ENCODE peak calls at places on chromosomes 7 and 10, in nine cellular contexts. One of them, this sample, is unnamed. For H3K4me1, the result is how much of the 10 kb centered on the place peaks cover.

GRCh38 chr7:151099486-151100211 is 13.4 kb downstream of the AGAP3 start:
- DNase-seq in stomach: no peak
- DNase-seq in esophagus squamous epithelium: no peak
- DNase-seq in adrenal gland: no peak
- DNase-seq in heart left ventricle: no peak
- DNase-seq in upper lobe of left lung: peak
- DNase-seq in tibial nerve: no peak
- DNase-seq in H1: no peak
- DNase-seq in IMR-90: no peak
- DNase-seq in this sample: no peak

GRCh38 chr7:80804581-80804980 is 114.3 kb downstream of the SEMA3C start:
- DNase-seq in stomach: no peak
- DNase-seq in esophagus squamous epithelium: no peak
- DNase-seq in adrenal gland: no peak
- DNase-seq in heart left ventricle: no peak
- DNase-seq in upper lobe of left lung: no peak
- DNase-seq in tibial nerve: no peak
- DNase-seq in H1: no peak
- DNase-seq in IMR-90: peak
- DNase-seq in this sample: no peak

GRCh38 chr7:154767194-154767593 is 235.7 kb downstream of the PAXIP1 start:
- DNase-seq in stomach: no peak
- DNase-seq in esophagus squamous epithelium: no peak
- DNase-seq in adrenal gland: no peak
- DNase-seq in heart left ventricle: no peak
- DNase-seq in upper lobe of left lung: no peak
- DNase-seq in tibial nerve: no peak
- DNase-seq in H1: no peak
- DNase-seq in IMR-90: no peak
- DNase-seq in this sample: peak

GRCh38 chr7:64874562-64875250 is 28.4 kb upstream of the ZNF273 start:
- DNase-seq in stomach: peak
- DNase-seq in esophagus squamous epithelium: no peak
- DNase-seq in adrenal gland: no peak
- DNase-seq in heart left ventricle: no peak
- DNase-seq in upper lobe of left lung: peak
- DNase-seq in tibial nerve: peak
- DNase-seq in H1: no peak
- DNase-seq in IMR-90: no peak
- DNase-seq in this sample: no peak

GRCh38 chr10:112497347-112497950 is 50.4 kb downstream of the VTI1A start:
- DNase-seq in stomach: no peak
- DNase-seq in esophagus squamous epithelium: no peak
- DNase-seq in adrenal gland: no peak
- DNase-seq in heart left ventricle: no peak
- DNase-seq in upper lobe of left lung: no peak
- DNase-seq in tibial nerve: no peak
- DNase-seq in H1: no peak
- DNase-seq in IMR-90: no peak
- DNase-seq in this sample: no peak

GRCh38 chr7:103951311-103951710 is 38.1 kb downstream of the RELN start:
- DNase-seq in stomach: no peak
- DNase-seq in esophagus squamous epithelium: no peak
- DNase-seq in adrenal gland: no peak
- DNase-seq in heart left ventricle: no peak
- DNase-seq in upper lobe of left lung: no peak
- DNase-seq in tibial nerve: no peak
- DNase-seq in H1: no peak
- DNase-seq in IMR-90: no peak
- DNase-seq in this sample: no peak

GRCh38 chr7:129805086-129805719 is 147.6 kb downstream of the UBE2H start:
- DNase-seq in stomach: peak
- DNase-seq in esophagus squamous epithelium: no peak
- DNase-seq in adrenal gland: no peak
- DNase-seq in heart left ventricle: peak
- DNase-seq in upper lobe of left lung: no peak
- DNase-seq in tibial nerve: no peak
- DNase-seq in H1: no peak
- DNase-seq in IMR-90: no peak
- DNase-seq in this sample: peak

GRCh38 chr7:107150375-107151073 is 18.3 kb upstream of the HBP1 start:
- DNase-seq in stomach: peak
- DNase-seq in esophagus squamous epithelium: no peak
- DNase-seq in adrenal gland: peak
- DNase-seq in heart left ventricle: peak
- DNase-seq in upper lobe of left lung: no peak
- DNase-seq in tibial nerve: peak
- DNase-seq in H1: no peak
- DNase-seq in IMR-90: peak
- DNase-seq in this sample: peak

GRCh38 chr7:157471259-157472125 is 134.7 kb downstream of the DNAJB6 start:
- DNase-seq in stomach: peak
- DNase-seq in esophagus squamous epithelium: no peak
- DNase-seq in adrenal gland: no peak
- DNase-seq in heart left ventricle: no peak
- DNase-seq in upper lobe of left lung: no peak
- DNase-seq in tibial nerve: no peak
- DNase-seq in H1: no peak
- DNase-seq in IMR-90: no peak
- DNase-seq in this sample: no peak

GRCh38 chr7:141208539-141208938 is 134.7 kb downstream of the TMEM178B start:
- DNase-seq in stomach: no peak
- DNase-seq in esophagus squamous epithelium: no peak
- DNase-seq in adrenal gland: no peak
- DNase-seq in heart left ventricle: no peak
- DNase-seq in upper lobe of left lung: no peak
- DNase-seq in tibial nerve: no peak
- DNase-seq in H1: no peak
- DNase-seq in IMR-90: no peak
- DNase-seq in this sample: no peak

DNA sequence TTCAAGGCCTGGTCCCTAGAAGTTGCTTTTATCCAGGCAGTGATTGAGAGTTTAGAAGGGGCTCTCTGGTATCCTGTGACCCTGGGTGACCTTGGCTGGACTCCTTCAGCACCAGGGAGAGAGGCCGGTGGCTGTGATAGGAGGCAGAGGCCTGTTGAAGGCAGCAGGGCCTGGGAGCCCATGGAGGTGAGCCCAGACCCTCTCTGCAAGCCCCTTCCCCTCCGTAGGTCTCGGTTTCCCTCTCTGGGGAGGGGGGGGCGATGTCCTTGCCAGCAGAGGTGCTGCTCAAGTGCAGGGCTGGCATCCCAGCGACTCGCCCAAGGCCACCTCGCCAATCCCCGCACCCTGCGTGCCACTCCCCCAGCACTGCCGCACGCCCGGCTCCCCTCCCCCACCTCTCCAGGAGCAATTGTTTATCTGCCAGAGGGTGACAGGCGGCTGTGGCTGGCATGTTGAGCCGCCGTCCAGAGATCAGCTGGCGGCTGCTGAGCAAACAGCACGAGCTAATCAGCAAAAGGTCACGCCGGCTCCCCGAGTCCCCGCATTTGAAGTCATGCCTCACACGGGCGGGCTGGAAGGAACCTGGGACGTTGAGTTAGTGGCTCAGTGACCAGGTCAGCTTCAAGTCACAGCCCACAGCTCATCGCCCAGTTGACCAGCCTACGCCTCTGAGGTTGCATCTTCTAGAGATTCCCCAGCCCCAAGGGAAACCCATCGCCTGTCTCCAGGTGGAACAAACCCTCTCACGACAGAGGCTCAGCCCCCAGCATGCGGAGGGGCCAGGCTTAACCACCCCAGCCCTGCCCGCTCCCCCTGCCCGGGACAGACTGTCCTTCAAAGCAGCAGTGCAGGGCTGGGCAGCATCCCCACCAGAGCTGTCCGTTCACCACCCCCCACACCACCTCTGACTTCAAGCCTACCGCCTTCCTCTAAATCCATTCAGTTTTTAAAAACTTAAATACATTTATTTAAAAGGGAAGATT is 43.7 kb downstream of the ELFN1 start:
- DNase-seq in stomach: peak
- DNase-seq in esophagus squamous epithelium: no peak
- DNase-seq in adrenal gland: no peak
- DNase-seq in heart left ventricle: peak
- DNase-seq in upper lobe of left lung: peak
- DNase-seq in tibial nerve: no peak
- DNase-seq in H1: no peak
- DNase-seq in IMR-90: no peak
- DNase-seq in this sample: peak
- TF ChIP-seq POLR2A in stomach: no peak
- TF ChIP-seq POLR2A in esophagus squamous epithelium: no peak
- TF ChIP-seq POLR2A in adrenal gland: no peak
- TF ChIP-seq POLR2A in heart left ventricle: no peak
- TF ChIP-seq POLR2A in upper lobe of left lung: no peak
- TF ChIP-seq POLR2A in tibial nerve: no peak
- TF ChIP-seq POLR2A in H1: no peak
- TF ChIP-seq POLR2A in IMR-90: no peak
- TF ChIP-seq POLR2A in this sample: no peak

DNA sequence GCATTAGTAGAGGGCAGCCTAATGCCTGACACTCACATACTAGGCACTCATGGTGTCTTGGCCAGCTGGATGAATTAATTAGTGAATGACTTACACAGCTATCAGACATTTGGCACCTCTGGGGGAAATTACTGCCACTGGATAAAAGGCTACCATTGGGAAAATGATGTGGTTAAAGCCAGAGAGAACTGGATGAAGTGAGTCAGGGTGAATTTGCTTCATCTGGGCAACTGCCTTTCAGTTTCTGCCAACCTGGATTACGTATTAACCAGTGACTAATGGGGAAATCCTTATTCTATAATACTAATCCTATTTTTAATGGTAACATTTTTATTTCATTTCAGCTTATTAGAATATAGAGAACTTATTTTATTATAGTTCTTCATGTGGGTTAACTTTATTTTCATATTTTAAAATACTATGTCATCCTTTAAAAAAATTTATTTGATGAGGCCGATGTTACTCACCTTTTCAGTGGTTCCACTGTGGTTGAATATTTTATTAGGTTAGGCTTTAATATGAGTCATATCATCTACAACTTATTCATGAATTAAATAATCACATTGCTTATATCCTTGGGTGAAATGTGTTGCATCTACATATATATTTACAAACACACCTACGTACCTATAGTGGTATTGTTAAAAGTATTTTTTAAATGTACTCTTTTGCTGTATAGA is 85.6 kb upstream of the CAPZA2 start:
- DNase-seq in stomach: no peak
- DNase-seq in esophagus squamous epithelium: no peak
- DNase-seq in adrenal gland: no peak
- DNase-seq in heart left ventricle: no peak
- DNase-seq in upper lobe of left lung: no peak
- DNase-seq in tibial nerve: no peak
- DNase-seq in H1: no peak
- DNase-seq in IMR-90: peak
- DNase-seq in this sample: peak
- H3K4me1 ChIP-seq in stomach: half or more
- H3K4me1 ChIP-seq in esophagus squamous epithelium: under half
- H3K4me1 ChIP-seq in adrenal gland: under half
- H3K4me1 ChIP-seq in heart left ventricle: under half
- H3K4me1 ChIP-seq in upper lobe of left lung: under half
- H3K4me1 ChIP-seq in tibial nerve: under half
- H3K4me1 ChIP-seq in H1: under half
- H3K4me1 ChIP-seq in IMR-90: under half
- H3K4me1 ChIP-seq in this sample: half or more

GRCh38 chr7:873367-874002 is 2.9 kb upstream of the GET4 start:
- DNase-seq in stomach: peak
- DNase-seq in esophagus squamous epithelium: no peak
- DNase-seq in adrenal gland: peak
- DNase-seq in heart left ventricle: peak
- DNase-seq in upper lobe of left lung: peak
- DNase-seq in tibial nerve: peak
- DNase-seq in H1: peak
- DNase-seq in IMR-90: peak
- DNase-seq in this sample: peak
- TF ChIP-seq POLR2A in stomach: no peak
- TF ChIP-seq POLR2A in esophagus squamous epithelium: no peak
- TF ChIP-seq POLR2A in adrenal gland: no peak
- TF ChIP-seq POLR2A in heart left ventricle: no peak
- TF ChIP-seq POLR2A in upper lobe of left lung: no peak
- TF ChIP-seq POLR2A in tibial nerve: no peak
- TF ChIP-seq POLR2A in H1: peak
- TF ChIP-seq POLR2A in IMR-90: no peak
- TF ChIP-seq POLR2A in this sample: peak

GRCh38 chr7:45894665-45895062 is 6.4 kb downstream of the IGFBP1 start:
- DNase-seq in stomach: no peak
- DNase-seq in esophagus squamous epithelium: no peak
- DNase-seq in adrenal gland: no peak
- DNase-seq in heart left ventricle: no peak
- DNase-seq in upper lobe of left lung: no peak
- DNase-seq in tibial nerve: no peak
- DNase-seq in H1: no peak
- DNase-seq in IMR-90: no peak
- DNase-seq in this sample: no peak

GRCh38 chr7:45898241-45898640 is 10.0 kb downstream of the IGFBP1 start:
- DNase-seq in stomach: no peak
- DNase-seq in esophagus squamous epithelium: no peak
- DNase-seq in adrenal gland: no peak
- DNase-seq in heart left ventricle: no peak
- DNase-seq in upper lobe of left lung: no peak
- DNase-seq in tibial nerve: no peak
- DNase-seq in H1: no peak
- DNase-seq in IMR-90: peak
- DNase-seq in this sample: no peak

GRCh38 chr7:45893374-45893995 is 5.2 kb downstream of the IGFBP1 start:
- DNase-seq in stomach: no peak
- DNase-seq in esophagus squamous epithelium: no peak
- DNase-seq in adrenal gland: no peak
- DNase-seq in heart left ventricle: no peak
- DNase-seq in upper lobe of left lung: no peak
- DNase-seq in tibial nerve: no peak
- DNase-seq in H1: no peak
- DNase-seq in IMR-90: no peak
- DNase-seq in this sample: no peak

GRCh38 chr7:45893996-45894664 is 5.8 kb downstream of the IGFBP1 start:
- DNase-seq in stomach: no peak
- DNase-seq in esophagus squamous epithelium: no peak
- DNase-seq in adrenal gland: no peak
- DNase-seq in heart left ventricle: no peak
- DNase-seq in upper lobe of left lung: no peak
- DNase-seq in tibial nerve: no peak
- DNase-seq in H1: no peak
- DNase-seq in IMR-90: no peak
- DNase-seq in this sample: no peak

GRCh38 chr7:45897042-45897690 is 8.9 kb downstream of the IGFBP1 start:
- DNase-seq in stomach: no peak
- DNase-seq in esophagus squamous epithelium: no peak
- DNase-seq in adrenal gland: no peak
- DNase-seq in heart left ventricle: no peak
- DNase-seq in upper lobe of left lung: no peak
- DNase-seq in tibial nerve: no peak
- DNase-seq in H1: no peak
- DNase-seq in IMR-90: peak
- DNase-seq in this sample: no peak
- H3K4me1 ChIP-seq in stomach: under half
- H3K4me1 ChIP-seq in esophagus squamous epithelium: under half
- H3K4me1 ChIP-seq in adrenal gland: under half
- H3K4me1 ChIP-seq in heart left ventricle: under half
- H3K4me1 ChIP-seq in upper lobe of left lung: under half
- H3K4me1 ChIP-seq in tibial nerve: under half
- H3K4me1 ChIP-seq in H1: under half
- H3K4me1 ChIP-seq in IMR-90: under half
- H3K4me1 ChIP-seq in this sample: under half

This sample was measured in body of pancreas.